ENCODE peak calls at places on chromosomes 4 and X, in six cellular contexts. Z is HepG2, H is HCT116, E is SK-N-SH, G is GM12878, T is K562. K is an unnamed sample.

GRCh38 chrX:132181364-132181763 is 37.9 kb downstream of the RAP2C start:
- DNase-seq in Z (no peak), H (no peak), E (no peak), G (no peak), T (no peak), K (peak; percentile 95)

GRCh38 chr4:53706422-53707032 is 115.2 kb upstream of the LNX1 start:
- DNase-seq in Z (peak; percentile 35), H (peak; percentile 34), E (peak; percentile 8), G (peak; percentile 45), T (peak; percentile 38), K (peak; percentile 63)

GRCh38 chrX:128818690-128819089 is 704.6 kb downstream of the SMARCA1 start:
- DNase-seq in Z (peak; percentile 35), H (no peak), E (no peak), G (no peak), T (no peak), K (no peak)

GRCh38 chrX:107167163-107167921 is 38.9 kb downstream of the NUP62CL start:
- DNase-seq in Z (no peak), H (no peak), E (no peak), G (no peak), T (no peak), K (no peak)

GRCh38 chr4:54840992-54841768 is 183.4 kb downstream of the KIT start:
- DNase-seq in Z (no peak), H (no peak), E (peak; percentile 11), G (no peak), T (peak; percentile 17), K (no peak)

GRCh38 chr4:73948990-73949706 is 32.7 kb downstream of the PF4 start:
- DNase-seq in Z (no peak), H (no peak), E (no peak), G (no peak), T (no peak), K (no peak)

GRCh38 chr4:48290146-48290772 is 20.6 kb upstream of the TEC start:
- DNase-seq in Z (peak; percentile 19), H (peak; percentile 36), E (peak; percentile 49), G (no peak), T (peak; percentile 60), K (peak; percentile 44)

GRCh38 chr4:101584306-101584705 is 206.2 kb upstream of the BANK1 start:
- DNase-seq in Z (no peak), H (no peak), E (no peak), G (no peak), T (no peak), K (no peak)

GRCh38 chr4:2831611-2832308 is 11.9 kb upstream of the ADD1 start:
- DNase-seq in Z (no peak), H (no peak), E (peak; percentile 23), G (no peak), T (no peak), K (no peak)

GRCh38 chrX:121958886-121959285 is 911.5 kb downstream of the GLUD2 start:
- DNase-seq in Z (no peak), H (no peak), E (no peak), G (no peak), T (no peak), K (no peak)

GRCh38 chr4:101199507-101200285 is 147.6 kb downstream of the PPP3CA start:
- DNase-seq in Z (no peak), H (no peak), E (peak; percentile 2), G (no peak), T (no peak), K (no peak)

GRCh38 chr4:14853186-14853946 is 148.9 kb upstream of the CPEB2 start:
- DNase-seq in Z (no peak), H (no peak), E (no peak), G (no peak), T (no peak), K (peak; percentile 80)

GRCh38 chr4:185424905-185425599 is 712 bp downstream of the UFSP2 start:
- DNase-seq in Z (peak; percentile 1), H (no peak), E (no peak), G (no peak), T (peak; percentile 30), K (peak; percentile 50)

GRCh38 chr4:106707776-106708603 is 328.1 kb downstream of the DKK2 start:
- DNase-seq in Z (no peak), H (no peak), E (no peak), G (no peak), T (no peak), K (no peak)

GRCh38 chr4:26885912-26886274 is 25.3 kb downstream of the STIM2 start:
- DNase-seq in Z (no peak), H (no peak), E (no peak), G (peak; percentile 65), T (no peak), K (peak; percentile 13)

GRCh38 chr4:129429566-129430339 is 333.8 kb downstream of the C4orf33 start:
- DNase-seq in Z (no peak), H (no peak), E (no peak), G (no peak), T (no peak), K (no peak)

GRCh38 chr4:24887881-24888430 is 24.9 kb downstream of the CCDC149 start:
- DNase-seq in Z (no peak), H (no peak), E (no peak), G (no peak), T (no peak), K (no peak)

GRCh38 chr4:14787894-14788293 is 214.4 kb upstream of the CPEB2 start:
- DNase-seq in Z (no peak), H (no peak), E (no peak), G (no peak), T (no peak), K (no peak)

GRCh38 chr4:141909541-141909940 is 273.2 kb downstream of the IL15 start:
- DNase-seq in Z (no peak), H (no peak), E (no peak), G (no peak), T (no peak), K (no peak)

GRCh38 chr4:6279582-6280289 is 10.1 kb downstream of the WFS1 start:
- DNase-seq in Z (no peak), H (no peak), E (no peak), G (no peak), T (no peak), K (no peak)

GRCh38 chr4:155614111-155614762 is 52.4 kb upstream of the GUCY1A1 start:
- DNase-seq in Z (no peak), H (no peak), E (no peak), G (no peak), T (no peak), K (no peak)

GRCh38 chr4:181962321-181962720 is 280.9 kb upstream of the TENM3 start:
- DNase-seq in Z (no peak), H (no peak), E (no peak), G (no peak), T (no peak), K (no peak)

GRCh38 chr4:106358899-106359298 is 9.7 kb downstream of the GIMD1 start:
- DNase-seq in Z (no peak), H (no peak), E (no peak), G (no peak), T (no peak), K (no peak)

GRCh38 chr4:153916273-153916755 is 127.4 kb upstream of the SFRP2 start:
- DNase-seq in Z (no peak), H (no peak), E (no peak), G (peak; percentile 51), T (no peak), K (no peak)

GRCh38 chr4:174592985-174593335 is 70.7 kb upstream of the HPGD start:
- DNase-seq in Z (no peak), H (no peak), E (no peak), G (no peak), T (peak; percentile 53), K (no peak)

GRCh38 chr4:125421547-125421946 is 106.8 kb downstream of the FAT4 start:
- DNase-seq in Z (no peak), H (no peak), E (no peak), G (no peak), T (no peak), K (no peak)
- TF ChIP-seq JUND in Z (no peak), H (no peak), E (no peak), G (no peak), T (no peak), K (no peak)

DNA sequence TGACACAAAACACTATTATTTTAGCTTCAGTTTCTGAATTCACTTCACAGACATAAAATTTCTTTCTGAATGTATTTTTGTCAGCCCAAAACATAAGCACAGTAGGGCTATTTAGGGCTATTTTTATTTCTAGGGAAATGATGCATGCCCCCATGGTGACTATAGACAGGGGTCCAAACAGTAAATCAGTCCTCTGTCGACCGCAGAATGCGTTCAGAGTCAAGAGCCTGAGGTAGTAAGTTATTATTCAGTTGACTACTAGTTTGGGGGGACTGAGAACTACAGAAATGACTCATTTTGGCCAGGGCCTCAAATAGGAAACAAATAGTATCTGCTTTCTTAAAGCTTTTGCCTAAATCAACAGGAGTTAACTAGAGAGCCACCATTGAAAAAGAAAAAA is 414.4 kb downstream of the AFF2 start:
- DNase-seq in Z (no peak), H (no peak), E (no peak), G (peak; percentile 72), T (no peak), K (no peak)
- TF ChIP-seq JUND in Z (no peak), H (no peak), E (no peak), G (peak; percentile 83), T (no peak), K (no peak)

DNA sequence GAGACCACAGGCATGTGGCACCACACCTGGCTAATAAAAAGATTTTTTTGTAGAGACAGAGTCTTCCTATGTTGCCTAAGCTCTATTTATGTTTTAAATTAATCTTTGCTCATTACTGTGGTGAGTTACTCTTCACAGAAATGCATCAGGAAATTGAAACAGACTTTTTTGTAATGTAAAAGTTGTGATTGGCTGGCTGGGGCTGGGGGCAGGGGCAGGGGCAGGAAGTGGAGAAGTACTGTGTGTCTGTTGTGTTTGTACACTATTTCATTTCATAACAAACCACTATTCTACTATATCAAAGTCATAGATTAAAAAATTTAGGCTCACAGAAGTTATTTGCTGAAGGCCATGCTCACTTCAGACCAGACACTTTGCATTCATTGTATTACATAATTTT is 19.1 kb upstream of the ABRAXAS1 start:
- DNase-seq in Z (no peak), H (no peak), E (no peak), G (no peak), T (no peak), K (no peak)
- TF ChIP-seq JUND in Z (no peak), H (no peak), E (no peak), G (no peak), T (no peak), K (no peak)

GRCh38 chr4:163085085-163085484 is 81.6 kb downstream of the NAF1 start:
- DNase-seq in Z (no peak), H (no peak), E (no peak), G (no peak), T (no peak), K (no peak)

GRCh38 chr4:163090997-163091684 is 75.5 kb downstream of the NAF1 start:
- DNase-seq in Z (no peak), H (no peak), E (no peak), G (no peak), T (no peak), K (no peak)

GRCh38 chr4:163091685-163092034 is 75.0 kb downstream of the NAF1 start:
- DNase-seq in Z (no peak), H (no peak), E (no peak), G (no peak), T (no peak), K (no peak)

GRCh38 chr4:163092093-163092492 is 74.6 kb downstream of the NAF1 start:
- DNase-seq in Z (no peak), H (no peak), E (no peak), G (no peak), T (no peak), K (no peak)

DNA sequence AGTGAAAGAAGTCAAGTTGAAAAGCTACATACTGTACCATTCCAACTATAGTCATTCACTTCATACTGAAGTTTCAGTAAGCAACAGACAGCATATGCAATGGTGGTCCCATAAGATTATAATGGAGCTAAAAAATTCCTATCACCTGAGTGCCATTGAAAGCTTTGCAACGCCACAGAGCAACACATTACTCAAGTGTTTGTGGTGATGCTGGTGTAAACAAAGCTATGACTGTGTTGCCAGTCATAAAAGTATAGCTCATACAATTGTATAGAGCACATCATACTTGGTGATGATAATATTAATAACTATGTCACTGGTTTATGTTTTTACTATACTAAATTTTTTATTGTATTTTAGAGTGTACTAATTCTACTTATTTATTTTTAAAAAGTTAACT is 78.9 kb downstream of the NAF1 start:
- DNase-seq in Z (no peak), H (no peak), E (no peak), G (no peak), T (no peak), K (no peak)
- TF ChIP-seq JUND in Z (no peak), H (no peak), E (no peak), G (no peak), T (no peak), K (no peak)

K was measured in T47D.